ENCODE peak calls at places on chromosomes 12 and 14, in five cellular contexts. O is body of pancreas, Y is IMR-90, J is uterus, Q is gastrocnemius medialis. A is an unnamed sample.

GRCh38 chr12:123435636-123436016 is 858 bp downstream of the RILPL2 start:
- DNase-seq in O (no peak), Y (no peak), J (no peak), Q (no peak), A (no peak)

GRCh38 chr14:104044016-104044415 is 41.5 kb upstream of the ASPG start:
- DNase-seq in O (no peak), Y (no peak), J (no peak), Q (no peak), A (no peak)

GRCh38 chr12:63163542-63163941 is 12.5 kb upstream of the AVPR1A start:
- DNase-seq in O (no peak), Y (no peak), J (no peak), Q (no peak), A (no peak)

GRCh38 chr14:72591401-72591800 is 302.5 kb downstream of the DPF3 start:
- DNase-seq in O (no peak), Y (no peak), J (no peak), Q (no peak), A (no peak)

GRCh38 chr12:1429980-1430379 is 164.4 kb downstream of the FBXL14 start:
- DNase-seq in O (peak; percentile 15), Y (peak; percentile 80), J (no peak), Q (peak; percentile 13), A (no peak)

GRCh38 chr12:56158029-56158925 is at the start of gene MYL6:
- DNase-seq in O (peak; percentile 100), Y (peak; percentile 99), J (peak; percentile 95), Q (peak; percentile 98), A (peak; percentile 99)

GRCh38 chr12:51954465-51955361 is 3.2 kb downstream of the ACVR1B start:
- DNase-seq in O (peak; percentile 80), Y (no peak), J (no peak), Q (no peak), A (no peak)

GRCh38 chr14:58950555-58950954 is 237.9 kb upstream of the DAAM1 start:
- DNase-seq in O (no peak), Y (no peak), J (no peak), Q (no peak), A (no peak)

GRCh38 chr14:106185837-106186233 is 659.5 kb downstream of the TMEM121 start:
- DNase-seq in O (peak; percentile 13), Y (no peak), J (no peak), Q (no peak), A (no peak)

GRCh38 chr12:45966486-45966885 is 23.9 kb downstream of the SCAF11 start:
- DNase-seq in O (no peak), Y (peak; percentile 78), J (no peak), Q (no peak), A (no peak)

GRCh38 chr14:73591690-73592448 is at the start of gene ACOT4:
- DNase-seq in O (peak; percentile 44), Y (peak; percentile 20), J (no peak), Q (no peak), A (no peak)

GRCh38 chr14:68998062-68998461 is 19.0 kb upstream of the ACTN1 start:
- DNase-seq in O (no peak), Y (no peak), J (no peak), Q (no peak), A (no peak)

GRCh38 chr14:74567219-74567618 is 44.8 kb downstream of the LTBP2 start:
- DNase-seq in O (no peak), Y (no peak), J (no peak), Q (no peak), A (no peak)

GRCh38 chr14:104131968-104132732 is 6.2 kb upstream of the KIF26A start:
- DNase-seq in O (no peak), Y (no peak), J (no peak), Q (no peak), A (no peak)

GRCh38 chr12:92272301-92272964 is 126.8 kb upstream of the BTG1 start:
- DNase-seq in O (no peak), Y (no peak), J (no peak), Q (no peak), A (no peak)

GRCh38 chr12:2693204-2693860 is 101.4 kb upstream of the FKBP4 start:
- DNase-seq in O (no peak), Y (no peak), J (no peak), Q (no peak), A (no peak)

GRCh38 chr14:24056800-24057184 is 5.0 kb downstream of the CARMIL3 start:
- DNase-seq in O (no peak), Y (no peak), J (no peak), Q (no peak), A (no peak)

GRCh38 chr12:3049596-3050314 is 27.4 kb upstream of the TSPAN9 start:
- DNase-seq in O (no peak), Y (no peak), J (no peak), Q (no peak), A (no peak)

GRCh38 chr14:20501346-20501745 is 4.0 kb upstream of the RNASE10 start:
- DNase-seq in O (no peak), Y (peak; percentile 25), J (no peak), Q (no peak), A (no peak)

GRCh38 chr12:97637770-97638169 is 175.2 kb downstream of the RMST start:
- DNase-seq in O (no peak), Y (no peak), J (no peak), Q (no peak), A (no peak)

GRCh38 chr12:109840349-109841073 is 7.3 kb upstream of the TRPV4 start:
- DNase-seq in O (no peak), Y (no peak), J (no peak), Q (no peak), A (peak; percentile 48)

GRCh38 chr12:109545826-109546225 is 27.5 kb downstream of the MMAB start:
- DNase-seq in O (no peak), Y (no peak), J (no peak), Q (no peak), A (no peak)

GRCh38 chr14:54348923-54349615 is 47.7 kb upstream of the CDKN3 start:
- DNase-seq in O (peak; percentile 17), Y (peak; percentile 23), J (peak; percentile 30), Q (no peak), A (no peak)

GRCh38 chr14:26381405-26381804 is 216.4 kb downstream of the NOVA1 start:
- DNase-seq in O (no peak), Y (no peak), J (no peak), Q (no peak), A (no peak)

GRCh38 chr12:75977952-75978671 is 53.5 kb downstream of the PHLDA1 start:
- DNase-seq in O (peak; percentile 88), Y (peak; percentile 100), J (peak; percentile 33), Q (peak; percentile 40), A (peak; percentile 74)

GRCh38 chr12:108825205-108825950 is 32.0 kb downstream of the SSH1 start:
- DNase-seq in O (no peak), Y (peak; percentile 76), J (no peak), Q (no peak), A (no peak)

GRCh38 chr14:92352158-92352985 is 29.4 kb downstream of the SLC24A4 start:
- DNase-seq in O (no peak), Y (no peak), J (no peak), Q (no peak), A (no peak)

GRCh38 chr12:4027412-4027811 is 154.2 kb upstream of the PARP11 start:
- DNase-seq in O (no peak), Y (peak; percentile 7), J (no peak), Q (no peak), A (no peak)

GRCh38 chr14:99125616-99126431 is 146.2 kb downstream of the BCL11B start:
- DNase-seq in O (no peak), Y (no peak), J (no peak), Q (no peak), A (peak; percentile 8)

GRCh38 chr14:72892879-72893635 is 844 bp downstream of the DPF3 start:
- DNase-seq in O (peak; percentile 8), Y (no peak), J (peak; percentile 16), Q (peak; percentile 35), A (no peak)

GRCh38 chr12:58425481-58426392 is 484.4 kb downstream of the ATP23 start:
- DNase-seq in O (no peak), Y (peak; percentile 94), J (no peak), Q (no peak), A (no peak)

GRCh38 chr12:124556067-124556466 is 11.3 kb downstream of the NCOR2 start:
- DNase-seq in O (no peak), Y (no peak), J (no peak), Q (no peak), A (no peak)
- TF ChIP-seq POLR2A in O (no peak), Y (no peak), J (no peak), Q (no peak), A (no peak)

GRCh38 chr12:115306380-115306779 is 622.4 kb upstream of the TBX3 start:
- DNase-seq in O (no peak), Y (no peak), J (no peak), Q (no peak), A (no peak)

GRCh38 chr12:115305275-115305674 is 621.3 kb upstream of the TBX3 start:
- DNase-seq in O (no peak), Y (no peak), J (no peak), Q (no peak), A (no peak)

GRCh38 chr12:115305867-115306266 is 621.9 kb upstream of the TBX3 start:
- DNase-seq in O (no peak), Y (no peak), J (no peak), Q (no peak), A (no peak)

GRCh38 chr12:115312901-115313300 is 628.9 kb upstream of the TBX3 start:
- DNase-seq in O (no peak), Y (no peak), J (no peak), Q (no peak), A (no peak)

DNA sequence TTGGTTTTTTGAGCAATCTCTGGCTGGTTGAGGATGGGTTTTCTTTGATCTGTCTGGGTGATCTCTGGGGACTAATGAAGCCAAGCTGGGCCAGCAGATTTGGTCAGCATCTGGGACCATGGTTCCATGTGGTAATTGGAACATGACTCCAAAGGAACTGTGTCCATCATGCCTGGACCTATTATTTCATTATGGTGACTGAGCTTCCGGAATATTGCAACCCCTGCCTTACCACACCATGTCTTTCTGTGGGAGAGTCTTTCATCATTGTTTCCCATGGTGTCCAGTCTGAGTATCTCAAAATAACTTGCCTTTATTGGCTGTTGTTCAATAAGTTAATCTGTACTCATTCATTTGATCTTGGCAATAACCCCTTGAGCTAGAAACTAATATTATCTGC is 624.9 kb upstream of the TBX3 start:
- DNase-seq in O (no peak), Y (no peak), J (no peak), Q (no peak), A (no peak)
- TF ChIP-seq CTCF in O (no peak), Y (no peak), J (no peak), Q (no peak), A (no peak)

GRCh38 chr12:12733118-12733517 is 15.9 kb downstream of the CDKN1B start:
- DNase-seq in O (no peak), Y (no peak), J (no peak), Q (no peak), A (no peak)

GRCh38 chr12:12734054-12734453 is 16.9 kb downstream of the CDKN1B start:
- DNase-seq in O (no peak), Y (peak; percentile 66), J (no peak), Q (no peak), A (no peak)

GRCh38 chr12:12736759-12737676 is 19.9 kb downstream of the CDKN1B start:
- DNase-seq in O (peak; percentile 56), Y (peak; percentile 85), J (no peak), Q (no peak), A (no peak)

GRCh38 chr12:12735301-12735700 is 18.1 kb downstream of the CDKN1B start:
- DNase-seq in O (no peak), Y (no peak), J (no peak), Q (no peak), A (no peak)

GRCh38 chr12:12734561-12735071 is 17.4 kb downstream of the CDKN1B start:
- DNase-seq in O (peak; percentile 71), Y (peak; percentile 75), J (no peak), Q (no peak), A (no peak)
- H3K4me1 ChIP-seq in O (peaks cover 27% of the 10 kb centered on the region), Y (peaks cover 15% of the 10 kb centered on the region), J (no peaks in the 10 kb centered on the region), Q (no peaks in the 10 kb centered on the region), A (no peaks in the 10 kb centered on the region)

GRCh38 chr12:118061011-118061875 is at the start of gene WSB2:
- DNase-seq in O (peak; percentile 69), Y (peak; percentile 50), J (peak; percentile 84), Q (peak; percentile 67), A (peak; percentile 65)
- TF ChIP-seq POLR2A in O (no peak), Y (peak; percentile 68), J (no peak), Q (peak; percentile 45), A (no peak)